ENCODE peak calls at places on chromosome 4, in ten cellular contexts. K, A, D, M, B, Y, Z, G, W and L are unnamed samples.

GRCh38 chr4:100042235-100042634 is 92.2 kb upstream of the H2AZ1 start:
- DNase-seq in K (peak; percentile 60), A (no peak), D (no peak), M (peak; percentile 40), B (no peak), Y (no peak), Z (no peak), G (no peak), W (no peak), L (no peak)

GRCh38 chr4:93832097-93832496 is 3.5 kb downstream of the ATOH1 start:
- DNase-seq in K (no peak), A (no peak), D (no peak), M (no peak), B (no peak), Y (peak; percentile 36), Z (no peak), G (no peak), W (no peak), L (no peak)

GRCh38 chr4:150072906-150073714 is 5.1 kb upstream of the DCLK2 start:
- DNase-seq in K (peak; percentile 97), A (no peak), D (no peak), M (peak; percentile 94), B (no peak), Y (no peak), Z (no peak), G (no peak), W (peak; percentile 91), L (no peak)

GRCh38 chr4:164997941-164998340 is 20.5 kb upstream of the TRIM61 start:
- DNase-seq in K (no peak), A (no peak), D (no peak), M (no peak), B (no peak), Y (no peak), Z (no peak), G (no peak), W (no peak), L (no peak)

GRCh38 chr4:22463179-22463578 is 52.7 kb downstream of the ADGRA3 start:
- DNase-seq in K (no peak), A (no peak), D (no peak), M (no peak), B (no peak), Y (no peak), Z (no peak), G (peak; percentile 1), W (no peak), L (no peak)

GRCh38 chr4:156654410-156654809 is 317.2 kb downstream of the PDGFC start:
- DNase-seq in K (no peak), A (no peak), D (no peak), M (no peak), B (no peak), Y (no peak), Z (no peak), G (no peak), W (no peak), L (no peak)

GRCh38 chr4:87051121-87051713 is 116.4 kb downstream of the AFF1 start:
- DNase-seq in K (peak; percentile 56), A (no peak), D (no peak), M (peak; percentile 43), B (no peak), Y (no peak), Z (no peak), G (no peak), W (peak; percentile 63), L (no peak)

GRCh38 chr4:72525938-72526337 is 43.1 kb downstream of the ADAMTS3 start:
- DNase-seq in K (peak; percentile 43), A (no peak), D (peak; percentile 66), M (peak; percentile 79), B (peak; percentile 11), Y (no peak), Z (no peak), G (no peak), W (peak; percentile 91), L (no peak)

DNA sequence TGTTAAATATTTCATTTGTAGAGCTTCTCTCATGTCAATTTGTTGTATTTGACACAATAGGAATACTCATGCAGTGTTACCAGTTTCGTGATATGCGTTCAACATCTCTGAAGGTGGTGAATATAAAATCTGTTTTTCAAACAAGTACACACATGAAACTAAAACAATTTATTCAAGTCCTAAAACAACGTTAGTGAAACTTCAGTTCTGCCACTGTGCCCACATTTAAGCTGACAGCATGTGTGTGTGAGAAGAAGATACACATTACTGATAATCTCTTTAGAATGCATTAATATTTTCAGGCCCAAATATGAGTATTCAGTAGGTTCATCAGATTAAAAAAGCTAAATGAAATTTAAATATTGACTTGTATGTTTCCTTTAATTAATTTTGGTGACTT is 21.7 kb downstream of the GAB1 start:
- DNase-seq in K (no peak), A (no peak), D (no peak), M (no peak), B (no peak), Y (no peak), Z (no peak), G (no peak), W (no peak), L (no peak)
- H3K4me1 ChIP-seq in K (peaks cover 22% of the 10 kb centered on the region), A (peaks cover 10% of the 10 kb centered on the region), D (peaks cover 13% of the 10 kb centered on the region), M (peaks cover 33% of the 10 kb centered on the region), B (peaks cover 63% of the 10 kb centered on the region), Y (no peaks in the 10 kb centered on the region), Z (peaks cover 93% of the 10 kb centered on the region), G (peaks cover 99% of the 10 kb centered on the region), W (peaks cover 35% of the 10 kb centered on the region), L (peaks cover 9% of the 10 kb centered on the region)

GRCh38 chr4:113646456-113646809 is 115.1 kb downstream of the CAMK2D start:
- DNase-seq in K (peak; percentile 54), A (no peak), D (no peak), M (no peak), B (peak; percentile 15), Y (peak; percentile 24), Z (no peak), G (no peak), W (no peak), L (no peak)

GRCh38 chr4:113643505-113643904 is 118.0 kb downstream of the CAMK2D start:
- DNase-seq in K (no peak), A (no peak), D (no peak), M (no peak), B (no peak), Y (no peak), Z (no peak), G (no peak), W (peak; percentile 52), L (no peak)

GRCh38 chr4:113645288-113645687 is 116.2 kb downstream of the CAMK2D start:
- DNase-seq in K (no peak), A (no peak), D (no peak), M (no peak), B (no peak), Y (no peak), Z (no peak), G (no peak), W (no peak), L (no peak)

GRCh38 chr4:113644398-113644797 is 117.1 kb downstream of the CAMK2D start:
- DNase-seq in K (no peak), A (no peak), D (no peak), M (no peak), B (no peak), Y (no peak), Z (no peak), G (no peak), W (no peak), L (no peak)

GRCh38 chr4:113645771-113646455 is 115.6 kb downstream of the CAMK2D start:
- DNase-seq in K (peak; percentile 82), A (no peak), D (no peak), M (no peak), B (peak; percentile 68), Y (no peak), Z (no peak), G (no peak), W (peak; percentile 68), L (no peak)
- H3K4me1 ChIP-seq in K (peaks cover 9% of the 10 kb centered on the region), A (peaks cover 11% of the 10 kb centered on the region), D (peaks cover 6% of the 10 kb centered on the region), M (peaks cover 44% of the 10 kb centered on the region), B (peaks cover 13% of the 10 kb centered on the region), Y (peaks cover 10% of the 10 kb centered on the region), Z (no peaks in the 10 kb centered on the region), G (peaks cover 39% of the 10 kb centered on the region), W (peaks cover 10% of the 10 kb centered on the region), L (peaks cover 4% of the 10 kb centered on the region)

DNA sequence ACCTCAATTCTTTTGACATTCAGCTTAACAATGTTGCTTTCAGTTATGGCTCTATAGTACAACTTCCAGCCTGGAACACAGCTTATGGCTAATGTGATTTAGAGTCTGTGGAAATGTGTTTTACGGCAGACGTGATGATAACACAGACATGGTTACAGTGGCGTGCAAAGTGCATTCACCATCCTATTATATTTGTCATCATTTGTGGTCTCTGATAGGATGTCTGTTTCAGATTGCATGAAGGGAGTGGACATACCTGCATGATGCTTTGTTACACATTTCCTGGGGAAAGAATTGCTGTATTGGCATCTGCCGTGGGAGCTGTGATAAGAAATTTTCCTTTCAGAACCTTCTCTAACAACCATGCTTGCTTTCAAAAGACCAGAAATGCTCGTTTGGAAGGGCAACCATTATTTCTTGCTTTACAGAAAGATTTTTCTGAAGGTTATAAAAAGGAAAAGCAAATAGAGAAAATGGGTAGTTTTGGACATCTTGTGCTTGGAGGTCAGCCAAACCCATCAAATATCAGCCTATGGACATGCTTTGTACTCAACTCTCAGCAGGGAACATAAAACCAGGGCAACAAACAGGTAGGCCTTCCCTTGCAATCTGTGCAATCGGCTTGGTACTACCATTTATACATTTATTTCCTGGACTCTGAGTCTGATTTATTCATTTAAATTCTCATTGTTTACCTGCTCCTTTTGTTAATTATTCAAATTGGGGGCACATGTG is 273.9 kb downstream of the TLL1 start:
- DNase-seq in K (no peak), A (no peak), D (no peak), M (no peak), B (peak; percentile 3), Y (no peak), Z (no peak), G (no peak), W (peak; percentile 6), L (no peak)
- H3K4me1 ChIP-seq in K (no peaks in the 10 kb centered on the region), A (no peaks in the 10 kb centered on the region), D (no peaks in the 10 kb centered on the region), M (no peaks in the 10 kb centered on the region), B (no peaks in the 10 kb centered on the region), Y (no peaks in the 10 kb centered on the region), Z (no peaks in the 10 kb centered on the region), G (no peaks in the 10 kb centered on the region), W (no peaks in the 10 kb centered on the region), L (no peaks in the 10 kb centered on the region)

GRCh38 chr4:140070369-140070768 is 83.6 kb downstream of the MAML3 start:
- DNase-seq in K (no peak), A (no peak), D (no peak), M (no peak), B (no peak), Y (no peak), Z (no peak), G (no peak), W (no peak), L (peak; percentile 52)

GRCh38 chr4:140071043-140071442 is 82.9 kb downstream of the MAML3 start:
- DNase-seq in K (no peak), A (no peak), D (no peak), M (no peak), B (no peak), Y (no peak), Z (no peak), G (no peak), W (no peak), L (no peak)

GRCh38 chr4:140068247-140068646 is 85.7 kb downstream of the MAML3 start:
- DNase-seq in K (no peak), A (no peak), D (no peak), M (no peak), B (no peak), Y (no peak), Z (no peak), G (no peak), W (no peak), L (no peak)

GRCh38 chr4:140071806-140072205 is 82.2 kb downstream of the MAML3 start:
- DNase-seq in K (peak; percentile 91), A (peak; percentile 3), D (peak; percentile 71), M (peak; percentile 85), B (peak; percentile 75), Y (no peak), Z (no peak), G (no peak), W (peak; percentile 98), L (peak; percentile 82)

GRCh38 chr4:140069068-140069467 is 84.9 kb downstream of the MAML3 start:
- DNase-seq in K (peak; percentile 73), A (no peak), D (peak; percentile 80), M (peak; percentile 88), B (peak; percentile 14), Y (no peak), Z (no peak), G (no peak), W (peak; percentile 75), L (no peak)
- H3K4me1 ChIP-seq in K (peaks cover 17% of the 10 kb centered on the region), A (peaks cover 30% of the 10 kb centered on the region), D (no peaks in the 10 kb centered on the region), M (peaks cover 48% of the 10 kb centered on the region), B (peaks cover 14% of the 10 kb centered on the region), Y (peaks cover 9% of the 10 kb centered on the region), Z (no peaks in the 10 kb centered on the region), G (no peaks in the 10 kb centered on the region), W (peaks cover 26% of the 10 kb centered on the region), L (peaks cover 18% of the 10 kb centered on the region)